ENCODE peak calls at places on chromosomes 11 and 22, in nine cellular contexts. W is ovary; T is stimulated activated naive CD8-positive, alpha-beta T cell treated with anti-CD3 and anti-CD28 coated beads, Interleukin-15, Interleukin-2, amounts not matched to agents 100 U/mL and 50 U/mL, for 24 hours; Y is AG08395; S is AML-193; N is LHCN-M2; K is heart right ventricle; O is A172; U is NCI-H460. D is an unnamed sample.

GRCh38 chr22:46171940-46172339 is 21.6 kb downstream of the PPARA start:
- DNase-seq in W (peak), T (no peak), Y (peak), S (no peak), N (peak), K (no peak), O (peak), U (no peak), D (no peak)

GRCh38 chr11:84045146-84045545 is 759.0 kb upstream of the CCDC90B start:
- DNase-seq in W (no peak), T (no peak), Y (no peak), S (no peak), N (no peak), K (no peak), O (no peak), U (no peak), D (no peak)

GRCh38 chr11:47220401-47220821 is 5.6 kb downstream of the DDB2 start:
- DNase-seq in W (no peak), T (no peak), Y (peak), S (no peak), N (peak), K (no peak), O (peak), U (peak), D (no peak)

GRCh38 chr22:38170469-38170868 is 11.2 kb downstream of the PLA2G6 start:
- DNase-seq in W (no peak), T (no peak), Y (no peak), S (no peak), N (no peak), K (no peak), O (no peak), U (no peak), D (no peak)

GRCh38 chr11:14750911-14751310 is 107.3 kb downstream of the PDE3B start:
- DNase-seq in W (no peak), T (no peak), Y (no peak), S (no peak), N (no peak), K (no peak), O (no peak), U (no peak), D (no peak)

GRCh38 chr11:12410006-12410728 is 32.8 kb downstream of the PARVA start:
- DNase-seq in W (peak), T (no peak), Y (peak), S (no peak), N (peak), K (no peak), O (peak), U (no peak), D (no peak)

GRCh38 chr11:62143727-62144126 is 19.9 kb downstream of the INCENP start:
- DNase-seq in W (no peak), T (no peak), Y (no peak), S (no peak), N (no peak), K (no peak), O (no peak), U (no peak), D (no peak)

GRCh38 chr11:87092159-87092558 is 54.4 kb downstream of the TMEM135 start:
- DNase-seq in W (no peak), T (no peak), Y (no peak), S (no peak), N (no peak), K (no peak), O (no peak), U (no peak), D (no peak)

GRCh38 chr11:8867856-8868705 is 42.9 kb upstream of the AKIP1 start:
- DNase-seq in W (no peak), T (no peak), Y (peak), S (no peak), N (peak), K (no peak), O (peak), U (no peak), D (no peak)

GRCh38 chr11:108199446-108200321 is 22.8 kb downstream of the NPAT start:
- DNase-seq in W (no peak), T (peak), Y (peak), S (peak), N (peak), K (no peak), O (no peak), U (no peak), D (no peak)

GRCh38 chr22:36729321-36729720 is 25.8 kb upstream of the CACNG2 start:
- DNase-seq in W (no peak), T (no peak), Y (no peak), S (no peak), N (no peak), K (no peak), O (no peak), U (no peak), D (no peak)